ENCODE peak calls at places on chromosome 2, in four cellular contexts. U is prostate gland, E is astrocyte of the cerebellum, C is skeletal muscle cell. P is an unnamed sample.

GRCh38 chr2:111178730-111179405 is 58.2 kb downstream of the BCL2L11 start:
- DNase-seq in U (no peak), E (peak; percentile 31), C (no peak), P (peak; percentile 29)

GRCh38 chr2:43880952-43881351 is 42.2 kb downstream of the ABCG8 start:
- DNase-seq in U (no peak), E (no peak), C (no peak), P (no peak)

GRCh38 chr2:170975127-170975942 is 46.3 kb downstream of the GORASP2 start:
- DNase-seq in U (no peak), E (no peak), C (no peak), P (no peak)

GRCh38 chr2:102420290-102420689 is 2.7 kb upstream of the IL18RAP start:
- DNase-seq in U (no peak), E (no peak), C (no peak), P (no peak)

GRCh38 chr2:38698604-38699003 is 32.7 kb downstream of the GALM start:
- DNase-seq in U (no peak), E (no peak), C (no peak), P (no peak)

GRCh38 chr2:189549440-189549832 is 31.1 kb downstream of the SLC40A1 start:
- DNase-seq in U (no peak), E (peak; percentile 22), C (no peak), P (no peak)

GRCh38 chr2:168948621-168949212 is 47.6 kb downstream of the G6PC2 start:
- DNase-seq in U (no peak), E (no peak), C (no peak), P (no peak)

GRCh38 chr2:223920109-223920508 is 25.0 kb downstream of the WDFY1 start:
- DNase-seq in U (no peak), E (no peak), C (no peak), P (no peak)

GRCh38 chr2:131039908-131040660 is 53.2 kb downstream of the FAM168B start:
- DNase-seq in U (no peak), E (no peak), C (no peak), P (peak; percentile 70)

GRCh38 chr2:138948070-138948539 is 167.9 kb upstream of the NXPH2 start:
- DNase-seq in U (no peak), E (peak; percentile 99), C (peak; percentile 95), P (peak; percentile 61)

GRCh38 chr2:216974321-216975302 is 114.7 kb upstream of the TNP1 start:
- DNase-seq in U (no peak), E (no peak), C (no peak), P (no peak)
- H3K4me3 ChIP-seq in U (no peak overlapping the region), E (no peak overlapping the region), C (no peak overlapping the region), P (no peak overlapping the region)

GRCh38 chr2:96471772-96472171 is 33.4 kb downstream of the NEURL3 start:
- DNase-seq in U (no peak), E (no peak), C (no peak), P (no peak)

GRCh38 chr2:96468904-96469303 is 36.3 kb downstream of the NEURL3 start:
- DNase-seq in U (no peak), E (no peak), C (no peak), P (no peak)

GRCh38 chr2:96470089-96470488 is 35.1 kb downstream of the NEURL3 start:
- DNase-seq in U (no peak), E (no peak), C (no peak), P (no peak)

GRCh38 chr2:96464651-96465050 is 40.5 kb downstream of the NEURL3 start:
- DNase-seq in U (no peak), E (no peak), C (no peak), P (no peak)

DNA sequence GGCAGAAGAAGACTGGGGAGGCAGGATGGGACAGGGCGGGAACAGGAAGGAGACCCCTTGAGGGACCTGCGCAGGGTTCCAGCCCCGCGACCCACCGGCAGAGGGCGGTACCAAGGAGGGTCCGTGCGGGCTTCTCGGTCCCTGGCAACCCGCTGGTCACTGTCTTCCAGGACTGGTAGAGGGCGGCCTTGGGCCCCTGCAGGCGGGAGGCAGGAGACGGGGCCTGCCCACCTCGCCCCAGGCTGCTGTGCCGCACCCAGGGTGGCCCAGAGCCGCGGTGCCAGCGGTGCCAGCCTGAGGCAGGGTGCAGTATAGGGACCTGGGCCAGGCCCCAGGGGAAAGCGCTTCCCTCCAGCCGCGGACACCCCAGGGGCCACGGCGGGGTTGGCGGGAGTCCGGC is 34.5 kb downstream of the NEURL3 start:
- DNase-seq in U (no peak), E (no peak), C (no peak), P (peak; percentile 35)
- H3K4me3 ChIP-seq in U (no peak overlapping the region), E (peak overlapping the region; percentile 24), C (peak overlapping the region; percentile 18), P (no peak overlapping the region)

DNA sequence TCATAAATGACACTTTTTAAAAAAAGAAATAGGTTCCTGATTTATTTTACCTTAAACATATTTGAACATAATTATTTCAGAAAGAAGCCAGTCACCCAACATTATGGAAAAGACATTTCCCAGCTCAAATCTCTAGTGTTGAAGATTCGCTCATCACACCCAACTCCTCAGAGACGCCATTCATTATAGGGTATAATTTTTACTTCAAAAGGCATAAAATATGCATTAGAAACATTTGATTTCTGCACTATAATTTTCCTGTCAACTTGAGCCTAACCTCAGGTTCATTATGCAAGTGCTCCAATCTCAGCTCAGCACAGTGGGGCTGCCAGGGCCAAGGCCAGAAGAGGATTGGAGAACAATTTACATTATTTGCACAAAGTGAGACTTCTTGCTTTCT is 58.8 kb upstream of the TTN start:
- DNase-seq in U (no peak), E (no peak), C (no peak), P (no peak)
- H3K4me3 ChIP-seq in U (no peak overlapping the region), E (no peak overlapping the region), C (no peak overlapping the region), P (no peak overlapping the region)

DNA sequence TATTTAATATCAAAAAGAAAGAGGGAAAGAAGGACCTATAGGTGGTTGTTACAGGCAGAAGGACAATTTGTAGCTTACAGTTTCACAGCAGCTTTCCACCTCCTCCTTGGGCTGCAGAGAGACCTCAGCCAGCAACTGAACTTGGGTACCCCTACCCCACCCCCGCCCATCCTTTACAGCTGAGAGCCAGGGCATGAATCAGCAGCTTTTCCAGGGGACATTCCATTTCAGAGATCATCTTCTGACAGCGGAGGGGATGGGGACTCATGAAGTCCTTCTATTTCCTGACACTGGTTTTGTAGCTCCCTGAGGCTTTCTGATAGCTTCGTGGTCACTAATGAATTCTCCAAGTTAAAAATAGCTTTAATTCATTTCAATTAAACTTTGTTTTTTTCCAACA is 96.4 kb downstream of the ITGB1BP1 start:
- DNase-seq in U (no peak), E (no peak), C (no peak), P (peak; percentile 10)
- H3K4me3 ChIP-seq in U (no peak overlapping the region), E (no peak overlapping the region), C (no peak overlapping the region), P (no peak overlapping the region)

GRCh38 chr2:55842009-55842408 is 81.6 kb downstream of the EFEMP1 start:
- DNase-seq in U (no peak), E (no peak), C (no peak), P (peak; percentile 54)

GRCh38 chr2:55839182-55839819 is 84.3 kb downstream of the EFEMP1 start:
- DNase-seq in U (peak; percentile 83), E (no peak), C (peak; percentile 24), P (peak; percentile 17)

GRCh38 chr2:55840460-55840859 is 83.1 kb downstream of the EFEMP1 start:
- DNase-seq in U (no peak), E (no peak), C (no peak), P (no peak)

GRCh38 chr2:55838653-55839052 is 84.9 kb downstream of the EFEMP1 start:
- DNase-seq in U (no peak), E (no peak), C (no peak), P (no peak)

DNA sequence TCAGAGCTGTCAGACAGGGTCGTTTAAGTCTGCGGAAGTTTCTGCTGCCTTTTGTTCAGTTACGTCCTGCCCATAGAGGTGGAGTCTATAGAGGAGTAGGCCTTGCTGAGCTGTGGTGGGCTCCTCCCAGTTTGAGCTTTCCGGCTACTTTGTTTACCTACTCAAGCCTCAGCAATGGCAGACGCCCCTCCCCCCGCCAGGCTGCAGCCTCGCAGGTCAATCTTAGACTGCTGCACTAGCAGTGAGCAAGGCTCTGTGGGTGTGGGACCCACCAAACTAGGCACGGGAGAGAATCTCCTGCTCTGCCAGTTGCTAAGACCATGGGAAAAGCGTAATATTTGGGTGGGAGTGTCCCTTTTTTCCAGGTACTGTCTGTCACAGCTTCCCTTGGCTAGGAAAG is 86.5 kb downstream of the EFEMP1 start:
- DNase-seq in U (no peak), E (no peak), C (no peak), P (no peak)
- H3K4me3 ChIP-seq in U (no peak overlapping the region), E (no peak overlapping the region), C (no peak overlapping the region), P (no peak overlapping the region)

DNA sequence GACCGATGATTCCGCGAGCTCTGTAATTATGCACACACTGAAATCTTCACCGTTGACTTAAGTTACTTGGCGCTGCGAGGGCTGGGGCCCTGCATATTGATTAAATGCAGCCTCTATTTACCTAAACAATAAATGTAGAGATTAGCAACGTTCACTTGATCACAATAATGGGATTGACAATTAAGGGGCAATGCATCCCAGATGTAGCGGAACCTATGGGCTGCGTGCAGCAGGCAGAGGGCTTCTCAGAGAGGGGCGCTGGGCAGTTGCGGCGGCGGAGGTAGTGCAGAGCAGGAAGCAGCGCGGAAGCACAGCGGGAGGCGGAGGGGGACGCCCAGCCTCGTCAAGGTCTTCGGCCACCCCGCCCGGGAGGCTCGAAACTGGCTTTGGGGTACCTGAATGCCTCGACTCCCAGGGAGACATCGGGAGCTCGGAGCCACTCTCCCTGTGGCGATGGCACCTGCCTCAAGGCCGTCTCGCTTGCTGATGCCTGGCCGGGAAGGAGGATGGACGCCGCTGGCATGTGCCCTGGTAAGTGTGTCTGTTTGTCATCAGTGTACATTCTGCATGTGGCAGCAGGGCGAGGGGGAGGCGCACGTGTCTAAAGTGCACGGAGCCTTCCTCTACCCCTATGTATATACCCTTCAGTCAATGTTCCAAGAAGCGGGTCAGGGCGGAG is 7.7 kb upstream of the SP9 start:
- DNase-seq in U (no peak), E (no peak), C (no peak), P (no peak)
- H3K4me3 ChIP-seq in U (no peak overlapping the region), E (peak overlapping the region; percentile 43), C (peak overlapping the region; percentile 58), P (peak overlapping the region; percentile 54)

GRCh38 chr2:40488927-40489677 is 37.2 kb upstream of the SLC8A1 start:
- DNase-seq in U (no peak), E (no peak), C (no peak), P (peak; percentile 38)
- H3K4me3 ChIP-seq in U (peak overlapping the region; percentile 4), E (no peak overlapping the region), C (peak overlapping the region; percentile 12), P (peak overlapping the region; percentile 40)